ENCODE peak calls at places on chromosomes 4 and X, in seven cellular contexts. A is NCI-H1417, C is left kidney, T is erythroblast, O is stomach, J is NCI-H510A, W is K562. E is an unnamed sample.

GRCh38 chrX:63503541-63503940 is 152.4 kb upstream of the SPIN4 start:
- DNase-seq in A (no peak), J (no peak), T (no peak), C (peak), W (no peak), O (no peak), E (no peak)

GRCh38 chr4:76401654-76402053 is 19.3 kb downstream of the CCDC158 start:
- DNase-seq in J (no peak), T (no peak), O (no peak), A (no peak), C (no peak), W (no peak), E (no peak)

GRCh38 chr4:68906238-68907137 is 45.1 kb downstream of the UGT2A3 start:
- DNase-seq in A (peak), J (peak), W (no peak), O (no peak), T (no peak), C (peak), E (no peak)

GRCh38 chr4:69054578-69055200 is 41.6 kb upstream of the UGT2B7 start:
- DNase-seq in A (no peak), C (no peak), T (no peak), J (no peak), O (no peak), W (no peak), E (no peak)

GRCh38 chr4:147498031-147498700 is 17.3 kb downstream of the EDNRA start:
- DNase-seq in O (no peak), W (no peak), A (no peak), T (no peak), C (no peak), J (no peak), E (no peak)

GRCh38 chr4:113677333-113677732 is 84.2 kb downstream of the CAMK2D start:
- DNase-seq in C (no peak), A (no peak), J (no peak), T (no peak), O (no peak), W (no peak), E (no peak)

GRCh38 chr4:78542373-78542772 is 9.2 kb upstream of the ANXA3 start:
- DNase-seq in T (no peak), C (no peak), A (no peak), O (no peak), J (no peak), W (no peak), E (no peak)

GRCh38 chr4:83054928-83055327 is 19.9 kb downstream of the COPS4 start:
- DNase-seq in W (no peak), C (peak), J (no peak), A (no peak), O (no peak), T (no peak), E (no peak)

GRCh38 chr4:11599044-11599443 is 170.3 kb upstream of the HS3ST1 start:
- DNase-seq in J (no peak), C (no peak), A (no peak), O (no peak), W (no peak), T (no peak), E (no peak)

GRCh38 chr4:89055157-89056080 is 1.6 kb downstream of the FAM13A start:
- DNase-seq in C (no peak), O (no peak), W (no peak), T (peak), A (no peak), J (no peak), E (no peak)

GRCh38 chr4:111633663-111634266 is 511.5 kb upstream of the FAM241A start:
- DNase-seq in T (no peak), A (peak), O (no peak), W (no peak), J (no peak), C (no peak), E (no peak)

GRCh38 chrX:70476934-70477733 is 32.5 kb downstream of the DLG3 start:
- DNase-seq in A (peak), T (no peak), O (peak), C (peak), J (peak), W (no peak), E (no peak)

GRCh38 chr4:179624768-179625181 is 2182.5 kb upstream of the AGA start:
- DNase-seq in A (no peak), T (no peak), O (peak), J (no peak), W (no peak), C (no peak), E (no peak)

GRCh38 chr4:16443504-16444088 is 217.3 kb upstream of the TAPT1 start:
- DNase-seq in C (peak), A (no peak), T (peak), J (no peak), O (no peak), W (peak), E (no peak)

GRCh38 chr4:8891646-8892555 is 20.3 kb upstream of the HMX1 start:
- DNase-seq in T (no peak), A (no peak), W (no peak), C (peak), O (no peak), J (no peak), E (no peak)

GRCh38 chrX:138930546-138930945 is 219.0 kb upstream of the FGF13 start:
- DNase-seq in A (no peak), O (no peak), J (no peak), T (no peak), W (no peak), C (no peak), E (no peak)

GRCh38 chrX:129957241-129958099 is 25.0 kb upstream of the BCORL1 start:
- DNase-seq in T (peak), C (peak), W (peak), O (peak), A (peak), J (peak), E (peak)

GRCh38 chr4:149173241-149174013 is 642.2 kb downstream of the IQCM start:
- DNase-seq in A (no peak), J (no peak), W (no peak), O (no peak), C (no peak), T (peak), E (no peak)

GRCh38 chr4:24657768-24658617 is 73.6 kb upstream of the DHX15 start:
- DNase-seq in O (peak), T (no peak), A (no peak), W (no peak), J (no peak), C (peak), E (peak)

GRCh38 chr4:87036713-87037112 is 101.9 kb downstream of the AFF1 start:
- DNase-seq in W (no peak), T (no peak), O (no peak), A (no peak), J (no peak), C (no peak), E (no peak)

GRCh38 chr4:31261632-31262031 is 541.5 kb downstream of the PCDH7 start:
- DNase-seq in W (no peak), A (peak), O (no peak), J (no peak), C (no peak), T (no peak), E (no peak)

GRCh38 chrX:71164071-71164470 is 19.4 kb downstream of the NLGN3 start:
- DNase-seq in T (no peak), O (no peak), W (no peak), C (no peak), A (no peak), J (no peak), E (no peak)

GRCh38 chr4:38166082-38166481 is 205.9 kb downstream of the PTTG2 start:
- DNase-seq in W (no peak), T (no peak), C (no peak), J (no peak), A (no peak), O (no peak), E (no peak)

GRCh38 chr4:1194028-1194900 is 21.9 kb upstream of the SPON2 start:
- DNase-seq in O (peak), W (no peak), C (no peak), J (no peak), A (peak), T (no peak), E (no peak)

GRCh38 chr4:66694716-66695115 is 850.6 kb downstream of the CENPC start:
- DNase-seq in W (no peak), T (no peak), A (no peak), J (peak), C (no peak), O (no peak), E (no peak)

GRCh38 chr4:156615066-156615514 is 356.5 kb downstream of the PDGFC start:
- DNase-seq in A (no peak), W (no peak), C (peak), T (no peak), J (no peak), O (no peak), E (no peak)

GRCh38 chrX:55484948-55485347 is 4.7 kb downstream of the USP51 start:
- DNase-seq in C (no peak), T (no peak), W (no peak), O (no peak), J (no peak), A (no peak), E (no peak)

GRCh38 chrX:30990361-30990760 is 81.5 kb downstream of the FTHL17 start:
- DNase-seq in T (no peak), A (no peak), J (no peak), C (no peak), W (no peak), O (no peak), E (no peak)

GRCh38 chr4:186643501-186644315 is 79.9 kb downstream of the FAT1 start:
- DNase-seq in O (no peak), W (no peak), A (no peak), T (peak), C (peak), J (no peak), E (no peak)

GRCh38 chrX:65652098-65652497 is 15.4 kb upstream of the MSN start:
- DNase-seq in W (no peak), A (no peak), O (no peak), J (no peak), T (no peak), C (no peak), E (no peak)

GRCh38 chr4:42152507-42153504 is at the start of gene BEND4:
- DNase-seq in A (no peak), O (no peak), J (no peak), T (no peak), W (no peak), C (peak), E (no peak)

E was measured in NCI-H2107.